ENCODE peak calls at places on chromosomes 5 and 9, in four cellular contexts. O is HCT116, E is IMR-90, T is Karpas-422. V is an unnamed sample.

GRCh38 chr9:9942764-9943424 is 669.9 kb downstream of the PTPRD start:
- DNase-seq in O (no peak), E (peak), T (peak), V (peak)

GRCh38 chr9:81394816-81395215 is 294.5 kb downstream of the TLE1 start:
- DNase-seq in T (no peak), E (no peak), O (no peak), V (peak)

GRCh38 chr5:42513246-42513645 is 90.0 kb downstream of the GHR start:
- DNase-seq in E (no peak), T (no peak), O (no peak), V (no peak)

GRCh38 chr9:115922441-115922840 is 231.2 kb upstream of the PAPPA start:
- DNase-seq in O (no peak), T (no peak), E (no peak), V (no peak)

GRCh38 chr9:124855944-124856773 is 2.9 kb downstream of the WDR38 start:
- DNase-seq in E (no peak), O (peak), T (peak), V (peak)

GRCh38 chr5:131081371-131081770 is 83.7 kb downstream of the HINT1 start:
- DNase-seq in O (no peak), T (no peak), E (peak), V (peak)

GRCh38 chr5:77629553-77630245 is 8.8 kb downstream of the OTP start:
- DNase-seq in E (no peak), T (peak), O (no peak), V (peak)

GRCh38 chr5:169121631-169122420 is 179.1 kb downstream of the SLIT3 start:
- DNase-seq in O (no peak), E (no peak), T (no peak), V (peak)

GRCh38 chr5:134906811-134907210 is 1.9 kb downstream of the PCBD2 start:
- DNase-seq in T (no peak), O (peak), E (no peak), V (no peak)

GRCh38 chr5:65076251-65076869 is 307.6 kb downstream of the CWC27 start:
- DNase-seq in E (peak), T (peak), O (peak), V (peak)

GRCh38 chr5:180915924-180916323 is 17.0 kb downstream of the BTNL8 start:
- DNase-seq in O (no peak), T (no peak), E (no peak), V (no peak)

GRCh38 chr9:100394819-100395218 is 32.1 kb upstream of the MSANTD3 start:
- DNase-seq in O (no peak), E (peak), T (no peak), V (peak)

GRCh38 chr5:35035271-35035670 is 12.5 kb downstream of the AGXT2 start:
- DNase-seq in O (no peak), T (no peak), E (no peak), V (no peak)

GRCh38 chr9:96150324-96151023 is 151.5 kb downstream of the HSD17B3 start:
- DNase-seq in O (no peak), T (no peak), E (no peak), V (peak)

GRCh38 chr9:32423371-32423770 is 38.9 kb downstream of the ACO1 start:
- DNase-seq in O (no peak), E (peak), T (no peak), V (peak)

GRCh38 chr9:32422237-32422806 is 37.9 kb downstream of the ACO1 start:
- DNase-seq in E (no peak), O (no peak), T (no peak), V (no peak)

GRCh38 chr9:32427111-32427873 is 42.8 kb downstream of the ACO1 start:
- DNase-seq in E (peak), O (no peak), T (no peak), V (peak)

GRCh38 chr9:32424616-32425015 is 40.2 kb downstream of the ACO1 start:
- DNase-seq in E (peak), T (no peak), O (no peak), V (no peak)

DNA sequence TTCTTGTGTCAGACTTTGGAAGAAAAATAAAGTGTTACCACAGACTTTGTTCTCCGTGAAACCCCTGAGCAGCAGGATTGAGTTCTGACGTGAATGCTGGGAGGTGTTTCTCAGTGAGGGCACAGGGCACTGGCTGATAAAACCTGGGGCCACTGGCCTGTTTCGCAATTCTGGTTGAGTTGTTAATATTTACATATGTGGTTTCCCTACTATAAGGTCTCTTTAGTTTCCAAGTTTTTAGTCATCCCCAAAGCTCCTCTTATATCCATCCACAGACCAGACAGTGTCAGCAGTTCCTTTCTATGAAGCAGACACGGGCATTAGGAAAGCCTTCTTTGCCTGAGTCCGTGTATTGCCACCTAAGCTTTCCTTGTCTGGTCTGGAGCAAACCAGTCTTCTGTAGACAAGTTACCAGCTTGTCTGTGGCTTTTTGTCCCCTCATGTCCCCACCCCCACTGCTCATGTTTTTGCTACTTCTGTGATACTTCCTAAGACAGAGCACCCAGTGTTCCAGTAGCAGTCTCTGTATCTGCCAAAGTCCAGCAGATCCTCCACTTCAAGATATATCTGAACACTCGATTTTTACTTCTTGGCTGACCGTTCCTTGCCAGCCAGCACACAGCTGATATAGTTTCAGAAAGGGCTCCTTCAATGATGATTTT is 42.0 kb downstream of the ACO1 start:
- DNase-seq in E (peak), T (no peak), O (no peak), V (no peak)
- H3K4me2 ChIP-seq in E (peak), T (no peak), O (no peak), V (peak)

GRCh38 chr9:37295796-37296195 is 126.7 kb upstream of the GRHPR start:
- DNase-seq in O (no peak), T (peak), E (no peak), V (no peak)
- H3K4me3 ChIP-seq in O (no peak), T (no peak), E (no peak), V (no peak)

GRCh38 chr5:51881901-51882300 is 498.7 kb downstream of the ISL1 start:
- DNase-seq in T (no peak), O (no peak), E (no peak), V (no peak)

DNA sequence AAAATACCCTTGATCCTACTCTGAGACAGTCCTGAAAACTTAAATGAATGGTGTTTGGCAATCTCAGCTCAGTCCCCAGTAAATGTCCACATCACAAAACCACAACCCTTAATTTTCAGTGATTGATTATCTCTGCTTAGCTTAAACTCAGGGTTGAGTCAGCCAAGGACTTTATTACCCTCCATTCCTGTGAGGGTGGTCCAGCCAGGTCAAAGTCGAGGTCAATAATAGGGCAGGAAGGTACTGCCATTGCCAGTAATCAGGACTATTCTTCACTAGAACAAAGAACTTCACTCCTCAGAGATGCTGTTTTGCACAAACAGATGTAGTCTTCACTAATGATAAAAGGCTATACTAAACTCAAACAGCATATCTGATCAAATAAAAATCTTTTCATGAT is 499.4 kb downstream of the ISL1 start:
- DNase-seq in E (no peak), T (no peak), O (no peak), V (peak)
- H3K4me2 ChIP-seq in E (no peak), T (no peak), O (no peak), V (no peak)

GRCh38 chr9:76185432-76185831 is 208.8 kb downstream of the RFK start:
- DNase-seq in T (no peak), E (no peak), O (no peak), V (no peak)
- H3K4me3 ChIP-seq in T (no peak), E (no peak), O (no peak), V (no peak)

GRCh38 chr5:178234753-178235599 is 2.4 kb upstream of the PHYKPL start:
- DNase-seq in O (peak), T (peak), E (peak), V (peak)
- H3K4me2 ChIP-seq in O (peak), T (peak), E (no peak), V (no peak)

GRCh38 chr9:5947912-5948311 is 57.2 kb downstream of the MLANA start:
- DNase-seq in O (no peak), E (no peak), T (peak), V (no peak)
- H3K4me3 ChIP-seq in O (no peak), E (no peak), T (no peak), V (no peak)

DNA sequence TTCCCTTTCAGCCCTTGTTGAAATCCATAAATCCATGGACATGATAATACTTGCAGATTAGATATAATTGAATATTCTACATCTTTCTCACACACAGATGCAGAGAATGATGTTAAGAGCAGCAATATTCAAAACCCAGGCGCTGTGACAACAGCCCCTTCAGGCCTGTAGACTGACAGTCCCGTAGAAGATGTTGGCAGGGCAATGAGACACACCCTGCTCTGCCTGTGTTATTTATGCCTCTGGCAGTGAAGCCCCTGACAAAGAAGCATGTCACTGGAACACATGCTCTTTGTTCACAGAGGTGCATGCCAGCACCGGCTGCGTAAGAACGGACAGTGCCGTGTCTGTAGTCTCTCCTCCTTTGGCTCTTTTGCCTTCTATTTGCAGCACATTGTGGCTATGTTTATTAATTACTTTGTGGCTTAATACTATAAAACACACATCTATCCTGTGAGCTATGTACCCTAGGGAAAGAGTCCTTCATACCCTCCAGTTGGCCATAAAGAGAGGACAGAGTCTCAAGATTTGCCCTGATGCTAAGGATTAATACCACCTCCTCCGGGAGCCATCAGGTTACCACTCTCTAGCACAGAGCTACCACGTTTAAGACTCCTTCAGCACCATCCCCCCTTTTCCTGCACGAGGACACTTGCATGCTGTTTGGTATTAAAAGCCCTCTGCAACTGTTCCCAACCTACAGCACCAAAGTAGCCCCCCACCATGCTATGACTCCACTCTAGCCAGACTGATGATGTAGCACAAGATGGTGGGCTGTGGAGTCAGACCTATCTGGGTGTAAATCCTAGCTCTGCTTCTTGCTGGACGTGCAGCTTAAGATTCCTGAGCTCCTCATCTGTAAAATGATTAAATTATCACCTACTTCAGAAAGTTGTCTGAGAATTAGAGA is 2.0 kb upstream of the ANP32B start:
- DNase-seq in O (no peak), T (no peak), E (no peak), V (peak)
- H3K4me2 ChIP-seq in O (peak), T (peak), E (no peak), V (no peak)

DNA sequence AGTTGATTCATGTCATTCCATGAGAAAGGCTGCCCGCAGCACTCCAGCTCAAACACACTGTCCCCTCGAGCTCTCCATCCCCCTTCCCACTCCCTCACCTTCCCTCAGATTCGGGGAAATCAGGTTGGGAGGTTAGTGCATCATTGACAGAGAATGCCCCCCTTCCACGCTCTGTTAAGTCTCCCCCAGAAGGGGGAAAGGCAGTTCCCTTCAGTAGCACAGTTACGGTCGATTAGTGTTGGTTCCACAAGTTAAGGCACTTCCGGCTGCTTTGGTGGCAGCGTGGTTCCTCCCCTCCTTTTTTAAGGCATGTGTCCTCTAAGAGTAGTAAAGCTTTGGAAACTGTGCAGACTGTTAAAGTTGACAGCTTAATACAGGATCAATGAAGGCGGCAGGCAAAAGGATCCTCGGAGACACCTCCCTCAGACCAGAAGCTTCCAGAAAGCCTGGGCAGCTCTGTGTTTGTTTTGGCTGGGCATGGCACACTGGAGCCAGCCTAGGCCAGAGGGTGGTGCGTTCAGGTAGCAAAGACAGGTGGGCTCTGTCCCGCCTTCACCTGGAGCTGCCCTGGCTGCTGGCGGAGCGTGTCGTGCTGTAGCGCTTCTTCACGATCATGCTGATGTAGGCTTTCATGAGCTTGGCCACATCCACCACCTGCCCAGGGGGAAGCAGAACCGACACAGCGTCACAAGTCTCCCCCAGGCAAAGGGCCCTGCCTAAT is 49.5 kb upstream of the RETREG1 start:
- DNase-seq in O (no peak), T (no peak), E (no peak), V (no peak)
- H3K4me3 ChIP-seq in O (no peak), T (no peak), E (no peak), V (no peak)

GRCh38 chr5:142391031-142391872 is 66.4 kb upstream of the SPRY4 start:
- DNase-seq in O (no peak), E (no peak), T (no peak), V (no peak)
- H3K4me2 ChIP-seq in O (no peak), E (no peak), T (no peak), V (no peak)

GRCh38 chr9:137300607-137301085 is 1.4 kb downstream of the NRARP start:
- DNase-seq in E (peak), O (no peak), T (no peak), V (no peak)

GRCh38 chr9:137301086-137301947 is 754 bp downstream of the NRARP start:
- DNase-seq in T (no peak), E (peak), O (peak), V (no peak)

GRCh38 chr9:137298401-137298982 is 3.6 kb downstream of the NRARP start:
- DNase-seq in T (no peak), O (no peak), E (no peak), V (no peak)

GRCh38 chr9:137298983-137299521 is 3.0 kb downstream of the NRARP start:
- DNase-seq in T (no peak), O (no peak), E (no peak), V (no peak)

DNA sequence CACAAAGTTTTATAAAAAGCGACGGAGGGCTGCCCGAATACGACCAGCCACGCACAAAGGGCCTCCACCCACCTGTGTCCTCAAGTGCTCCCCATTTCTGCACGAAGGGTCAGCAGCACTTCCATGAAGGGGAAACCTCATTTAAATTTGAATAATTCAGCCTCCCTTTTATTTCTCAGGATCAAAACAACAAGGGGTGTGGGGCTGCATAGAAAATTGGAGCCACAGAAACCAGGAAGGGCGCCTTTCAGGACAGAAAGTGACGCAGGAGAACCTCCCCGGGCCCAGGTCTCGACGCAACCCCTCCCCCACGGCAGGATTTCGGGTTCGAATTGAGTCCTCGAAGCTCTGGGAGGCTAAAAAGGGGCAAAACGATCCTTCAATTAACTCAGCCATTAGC is 2.1 kb downstream of the NRARP start:
- DNase-seq in E (no peak), O (no peak), T (no peak), V (no peak)
- H3K4me3 ChIP-seq in E (no peak), O (no peak), T (no peak), V (no peak)

V was measured in osteoblast.